ENCODE peak calls at places on chromosomes 16 and 17, in ten cellular contexts. B, R, M, W, N, H, U, Y, Q and F are unnamed samples.

GRCh38 chr17:47239663-47240374 is 13.8 kb upstream of the ITGB3 start:
- DNase-seq in Q (peak), W (peak), B (peak), H (peak), R (peak), N (peak), U (peak), Y (peak), M (peak), F (peak)

GRCh38 chr16:30850246-30850645 is 43.6 kb downstream of the BCL7C start:
- DNase-seq in B (no peak), H (no peak), M (no peak), N (no peak), Q (no peak), U (no peak), R (no peak), Y (no peak), W (no peak), F (no peak)

GRCh38 chr17:76940293-76940692 is 72.1 kb downstream of the MGAT5B start:
- DNase-seq in N (no peak), Y (no peak), B (no peak), H (no peak), W (no peak), Q (no peak), M (no peak), R (no peak), U (no peak), F (no peak)

GRCh38 chr17:45702666-45703266 is 81.4 kb upstream of the CRHR1 start:
- DNase-seq in Q (no peak), H (no peak), M (no peak), B (no peak), R (no peak), U (no peak), N (no peak), Y (peak), W (peak), F (no peak)

GRCh38 chr16:73122604-73123386 is 74.9 kb upstream of the ZFHX3 start:
- DNase-seq in B (no peak), W (peak), Q (no peak), R (no peak), N (peak), H (no peak), Y (peak), M (no peak), U (no peak), F (peak)

GRCh38 chr16:7946142-7946541 is 613.5 kb downstream of the RBFOX1 start:
- DNase-seq in W (no peak), B (no peak), Y (no peak), Q (no peak), U (no peak), R (no peak), H (no peak), M (no peak), N (no peak), F (no peak)

GRCh38 chr17:63675607-63676539 is 24.1 kb downstream of the LIMD2 start:
- DNase-seq in Q (peak), N (no peak), H (peak), Y (peak), M (peak), U (peak), B (peak), R (no peak), W (peak), F (no peak)

GRCh38 chr17:43599046-43599395 is 52.9 kb upstream of the ETV4 start:
- DNase-seq in B (no peak), H (no peak), N (no peak), Q (no peak), U (no peak), Y (no peak), W (no peak), M (no peak), R (no peak), F (no peak)

GRCh38 chr17:77716289-77716929 is 242.1 kb upstream of the TNRC6C start:
- DNase-seq in H (no peak), Y (no peak), Q (no peak), M (no peak), U (no peak), W (peak), R (no peak), B (no peak), N (no peak), F (no peak)

GRCh38 chr17:3536736-3537135 is 20.9 kb downstream of the TRPV3 start:
- DNase-seq in N (no peak), B (no peak), U (no peak), H (no peak), Q (no peak), R (no peak), Y (no peak), M (no peak), W (no peak), F (no peak)

GRCh38 chr16:56275801-56276200 is 84.5 kb downstream of the GNAO1 start:
- DNase-seq in H (no peak), M (no peak), Q (peak), W (no peak), B (no peak), Y (no peak), R (no peak), N (no peak), U (no peak), F (no peak)

GRCh38 chr17:64326420-64327054 is 63.5 kb upstream of the TEX2 start:
- DNase-seq in M (no peak), W (peak), U (peak), B (peak), R (no peak), Q (peak), H (peak), Y (peak), N (peak), F (peak)

GRCh38 chr17:29195465-29196081 is 15.4 kb upstream of the MYO18A start:
- DNase-seq in M (no peak), U (no peak), W (no peak), R (no peak), B (no peak), N (no peak), H (peak), Y (no peak), Q (peak), F (peak)

GRCh38 chr16:275041-275621 is 613 bp downstream of the RGS11 start:
- DNase-seq in W (no peak), Q (no peak), Y (no peak), B (no peak), R (no peak), N (no peak), M (no peak), U (no peak), H (no peak), F (no peak)

GRCh38 chr16:87178977-87179376 is 138.2 kb downstream of the C16orf95 start:
- DNase-seq in H (no peak), M (no peak), Q (no peak), B (peak), R (no peak), Y (peak), N (peak), U (peak), W (peak), F (no peak)

GRCh38 chr16:66408181-66409048 is 18.7 kb upstream of the BEAN1 start:
- DNase-seq in H (no peak), M (no peak), Y (peak), R (no peak), B (no peak), Q (no peak), W (peak), U (no peak), N (no peak), F (no peak)

GRCh38 chr16:66004706-66005105 is 361.8 kb upstream of the CDH5 start:
- DNase-seq in B (peak), Y (peak), Q (no peak), W (peak), R (no peak), U (no peak), N (no peak), M (no peak), H (no peak), F (no peak)

GRCh38 chr17:74213897-74214386 is 571 bp downstream of the TTYH2 start:
- DNase-seq in Y (no peak), Q (no peak), W (no peak), R (no peak), H (peak), U (no peak), N (no peak), B (peak), M (no peak), F (no peak)
- H3K4me3 ChIP-seq in Y (peak), Q (peak), W (peak), R (peak), H (peak), U (peak), N (peak), B (peak), M (peak), F (peak)

DNA sequence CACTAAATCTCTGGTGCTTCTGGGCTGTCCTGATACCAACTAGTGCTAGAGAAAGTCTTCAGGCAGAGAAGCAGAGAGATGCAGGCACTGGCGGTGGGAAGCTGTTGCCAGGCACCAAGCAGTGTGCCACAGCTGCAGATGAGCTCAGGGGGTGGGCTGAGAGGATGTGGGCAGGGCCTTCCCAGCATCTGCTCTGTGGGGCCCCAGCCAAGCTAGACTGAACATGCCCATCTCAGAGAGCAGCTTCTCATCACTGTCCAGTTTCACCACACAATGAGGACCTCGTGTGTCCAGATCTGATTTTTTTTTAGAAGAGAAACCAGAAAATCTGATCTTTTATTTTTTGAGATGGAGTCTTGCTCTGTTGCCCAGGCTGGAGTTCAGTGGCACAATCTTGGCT is 17.1 kb downstream of the PSKH1 start:
- DNase-seq in B (no peak), Q (no peak), H (no peak), W (no peak), Y (peak), N (no peak), M (peak), U (no peak), R (no peak), F (peak)
- TF ChIP-seq CTCF in B (no peak), Q (no peak), H (no peak), W (no peak), Y (peak), N (no peak), M (no peak), U (no peak), R (no peak), F (no peak)

GRCh38 chr17:50062323-50063243 is 6.7 kb downstream of the ITGA3 start:
- DNase-seq in Y (peak), Q (peak), B (peak), U (peak), W (peak), R (no peak), M (peak), N (peak), H (no peak), F (no peak)

GRCh38 chr17:50059759-50060273 is 3.9 kb downstream of the ITGA3 start:
- DNase-seq in W (no peak), Y (no peak), H (no peak), Q (no peak), M (no peak), U (peak), B (no peak), R (no peak), N (no peak), F (no peak)

GRCh38 chr17:50059256-50059655 is 3.3 kb downstream of the ITGA3 start:
- DNase-seq in U (no peak), H (no peak), R (no peak), Y (no peak), B (no peak), N (no peak), Q (peak), W (no peak), M (no peak), F (no peak)

GRCh38 chr17:50063516-50064252 is 7.8 kb downstream of the ITGA3 start:
- DNase-seq in Q (peak), R (no peak), H (no peak), N (peak), B (no peak), Y (peak), U (no peak), M (no peak), W (no peak), F (no peak)

GRCh38 chr17:50060951-50061712 is 5.2 kb downstream of the ITGA3 start:
- DNase-seq in Y (peak), U (peak), Q (peak), M (no peak), H (no peak), R (no peak), N (peak), B (peak), W (peak), F (no peak)
- H3K4me3 ChIP-seq in Y (no peak), U (peak), Q (peak), M (no peak), H (no peak), R (no peak), N (no peak), B (no peak), W (no peak), F (no peak)

GRCh38 chr17:59427425-59427921 is 96.0 kb downstream of the YPEL2 start:
- DNase-seq in B (peak), M (no peak), Q (peak), H (no peak), W (peak), U (no peak), N (no peak), Y (peak), R (no peak), F (peak)
- TF ChIP-seq CTCF in B (no peak), M (no peak), Q (no peak), H (no peak), W (no peak), U (no peak), N (no peak), Y (no peak), R (no peak), F (no peak)

DNA sequence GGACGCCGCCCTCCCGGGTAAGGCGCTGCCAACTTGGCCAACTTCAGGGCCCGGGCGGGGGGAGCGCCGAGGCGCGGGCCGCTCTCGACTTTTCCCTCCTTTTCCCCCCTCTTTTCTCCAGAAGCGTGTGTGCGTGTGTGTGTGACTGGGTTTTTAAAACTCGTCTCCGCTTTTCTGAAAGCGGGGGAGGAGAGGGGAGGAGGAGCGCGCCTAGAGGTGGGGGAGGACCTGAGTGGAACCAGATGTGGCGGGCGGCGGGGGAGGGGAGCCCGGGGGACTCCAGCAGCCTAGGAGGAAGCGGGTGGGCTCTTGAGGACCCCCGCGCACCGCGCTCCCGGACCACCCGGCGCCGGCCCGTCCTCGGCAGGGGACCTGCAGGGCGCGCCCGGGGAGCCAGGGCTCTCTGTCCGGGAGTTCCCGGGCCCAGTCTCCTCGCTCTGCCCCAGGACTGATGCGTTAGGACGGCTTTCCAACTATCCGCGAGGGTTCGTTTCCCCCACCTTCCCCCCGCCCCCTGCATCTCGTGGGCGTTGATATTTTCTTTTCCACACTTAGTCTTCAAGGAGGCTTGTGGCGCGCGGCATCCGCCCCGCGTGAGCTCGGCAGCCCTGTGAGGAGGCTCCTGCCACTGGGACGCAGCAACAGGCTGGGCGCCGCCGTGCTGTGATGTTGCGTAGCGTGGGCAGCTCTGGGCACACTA is 584 bp downstream of the MRC2 start:
- DNase-seq in Q (no peak), W (peak), N (peak), U (no peak), Y (peak), H (no peak), B (peak), R (no peak), M (no peak), F (peak)
- H3K4me3 ChIP-seq in Q (peak), W (peak), N (peak), U (peak), Y (peak), H (peak), B (peak), R (peak), M (peak), F (peak)

GRCh38 chr16:10514369-10515055 is 65.9 kb downstream of the EMP2 start:
- DNase-seq in R (peak), Q (peak), Y (peak), H (peak), U (no peak), N (no peak), B (peak), W (peak), M (peak), F (peak)
- TF ChIP-seq CTCF in R (peak), Q (peak), Y (peak), H (peak), U (peak), N (peak), B (peak), W (peak), M (peak), F (peak)